ENCODE peak calls at places on chromosomes 12 and 14, in five cellular contexts. S is NCI-H2081; F is body of pancreas; Q is left ventricle myocardium superior; A is stimulated activated CD8-positive, alpha-beta memory T cell treated with anti-CD3 and anti-CD28 coated beads, Interleukin-2, amount 100 ng/mL, for 48 hours. Y is an unnamed sample.

GRCh38 chr12:6792522-6793201 is 3.3 kb downstream of the CD4 start:
- DNase-seq in S (no peak), F (no peak), Q (peak), A (no peak), Y (no peak)

GRCh38 chr14:58705066-58705465 is 67.3 kb downstream of the DACT1 start:
- DNase-seq in S (no peak), F (peak), Q (peak), A (no peak), Y (no peak)

GRCh38 chr12:11397366-11397765 is 2.0 kb upstream of the PRB2 start:
- DNase-seq in S (no peak), F (no peak), Q (no peak), A (no peak), Y (no peak)

GRCh38 chr14:68569546-68569908 is 223.3 kb downstream of the ZFP36L1 start:
- DNase-seq in S (no peak), F (peak), Q (no peak), A (no peak), Y (no peak)

GRCh38 chr12:53324779-53325538 is 3.5 kb upstream of the AAAS start:
- DNase-seq in S (peak), F (peak), Q (peak), A (peak), Y (peak)

GRCh38 chr12:48796976-48797375 is 8.1 kb upstream of the ADCY6 start:
- DNase-seq in S (no peak), F (no peak), Q (no peak), A (peak), Y (no peak)

GRCh38 chr14:52640137-52640536 is 55.2 kb downstream of the ERO1A start:
- DNase-seq in S (no peak), F (no peak), Q (no peak), A (no peak), Y (no peak)

GRCh38 chr12:129276408-129277042 is 423.2 kb downstream of the GLT1D1 start:
- DNase-seq in S (no peak), F (no peak), Q (no peak), A (no peak), Y (no peak)

GRCh38 chr14:75520852-75521251 is 1.4 kb upstream of the BATF start:
- DNase-seq in S (no peak), F (no peak), Q (no peak), A (no peak), Y (no peak)

GRCh38 chr14:81169711-81170103 is 51.1 kb downstream of the GTF2A1 start:
- DNase-seq in S (peak), F (peak), Q (peak), A (no peak), Y (no peak)

GRCh38 chr14:29757188-29757680 is 170.4 kb downstream of the PRKD1 start:
- DNase-seq in S (no peak), F (no peak), Q (no peak), A (no peak), Y (no peak)

Y was measured in central memory CD8-positive, alpha-beta T cell.